ENCODE peak calls at places on chromosome 1, in five cellular contexts. F is esophagus muscularis mucosa; A is activated CD8-positive, alpha-beta T cell treated with anti-CD3 and anti-CD28 coated beads for 36 hours; X is Right ventricle myocardium superior; B is adipocyte. Z is an unnamed sample.

GRCh38 chr1:182185822-182186756 is 124.6 kb upstream of the ZNF648 start:
- DNase-seq in F (no peak), A (no peak), X (no peak), B (peak), Z (peak)

GRCh38 chr1:157959750-157960149 is 33.7 kb upstream of the KIRREL1 start:
- DNase-seq in F (no peak), A (no peak), X (no peak), B (no peak), Z (no peak)

GRCh38 chr1:20848162-20848561 is 61.1 kb upstream of the HP1BP3 start:
- DNase-seq in F (no peak), A (no peak), X (no peak), B (no peak), Z (peak)

GRCh38 chr1:206419250-206419649 is 51.0 kb upstream of the IKBKE start:
- DNase-seq in F (no peak), A (no peak), X (no peak), B (peak), Z (no peak)

GRCh38 chr1:21786640-21787039 is 3.7 kb upstream of the USP48 start:
- DNase-seq in F (no peak), A (no peak), X (no peak), B (no peak), Z (no peak)

GRCh38 chr1:25030674-25031589 is 100.9 kb upstream of the RUNX3 start:
- DNase-seq in F (no peak), A (peak), X (no peak), B (no peak), Z (no peak)

GRCh38 chr1:20484526-20485462 is 1.2 kb downstream of the CAMK2N1 start:
- DNase-seq in F (no peak), A (no peak), X (no peak), B (peak), Z (peak)

GRCh38 chr1:245493029-245493428 is 338.2 kb downstream of the KIF26B start:
- DNase-seq in F (no peak), A (no peak), X (no peak), B (no peak), Z (no peak)

GRCh38 chr1:54310439-54311328 is 95.5 kb downstream of the SSBP3 start:
- DNase-seq in F (no peak), A (peak), X (peak), B (peak), Z (peak)

GRCh38 chr1:30822966-30823581 is 65.5 kb upstream of the LAPTM5 start:
- DNase-seq in F (no peak), A (peak), X (no peak), B (peak), Z (peak)

GRCh38 chr1:203563291-203563690 is 63.3 kb upstream of the ATP2B4 start:
- DNase-seq in F (no peak), A (no peak), X (no peak), B (no peak), Z (peak)